ENCODE peak calls at places on chromosomes 12 and 14, in seven cellular contexts. W is right atrium auricular region; S is psoas muscle; E is tibial nerve; O is aorta; M is CD8-positive, alpha-beta T cell; Z is pancreas. D is an unnamed sample.

GRCh38 chr14:100295376-100296105 is 10.7 kb downstream of the SLC25A29 start:
- DNase-seq in W (no peak), S (no peak), E (no peak), O (peak; percentile 40), M (no peak), Z (no peak), D (no peak)

GRCh38 chr12:76490763-76491162 is 68.8 kb downstream of the OSBPL8 start:
- DNase-seq in W (no peak), S (no peak), E (no peak), O (no peak), M (no peak), Z (no peak), D (no peak)

GRCh38 chr12:109818900-109819500 is 14.2 kb downstream of the TRPV4 start:
- DNase-seq in W (no peak), S (no peak), E (no peak), O (no peak), M (no peak), Z (no peak), D (no peak)

GRCh38 chr12:54959291-54960018 is 25.1 kb downstream of the TESPA1 start:
- DNase-seq in W (no peak), S (no peak), E (no peak), O (no peak), M (no peak), Z (no peak), D (no peak)

GRCh38 chr12:12718853-12719252 is 1.7 kb downstream of the CDKN1B start:
- DNase-seq in W (no peak), S (no peak), E (no peak), O (no peak), M (no peak), Z (no peak), D (peak; percentile 42)

GRCh38 chr14:93231129-93231979 is 24.3 kb downstream of the UBR7 start:
- DNase-seq in W (no peak), S (no peak), E (no peak), O (peak; percentile 78), M (no peak), Z (no peak), D (peak; percentile 54)

GRCh38 chr14:103123128-103123633 is at the start of gene TNFAIP2:
- DNase-seq in W (peak; percentile 70), S (peak; percentile 74), E (peak; percentile 44), O (peak; percentile 91), M (no peak), Z (peak; percentile 40), D (peak; percentile 89)

GRCh38 chr14:31164115-31164514 is 43.5 kb downstream of the HECTD1 start:
- DNase-seq in W (no peak), S (no peak), E (no peak), O (no peak), M (no peak), Z (no peak), D (no peak)

GRCh38 chr12:17278946-17279345 is 673.0 kb upstream of the LMO3 start:
- DNase-seq in W (no peak), S (no peak), E (no peak), O (no peak), M (no peak), Z (no peak), D (no peak)

GRCh38 chr12:56151672-56152131 is 685 bp upstream of the MYL6B start:
- DNase-seq in W (peak; percentile 73), S (peak; percentile 53), E (no peak), O (peak; percentile 85), M (peak; percentile 67), Z (peak; percentile 47), D (peak; percentile 84)

GRCh38 chr12:1306096-1306495 is 288.3 kb downstream of the FBXL14 start:
- DNase-seq in W (no peak), S (no peak), E (no peak), O (no peak), M (no peak), Z (peak; percentile 43), D (no peak)

GRCh38 chr14:85475113-85475512 is 54.8 kb upstream of the FLRT2 start:
- DNase-seq in W (no peak), S (no peak), E (no peak), O (no peak), M (no peak), Z (no peak), D (no peak)

GRCh38 chr12:32568241-32568640 is 110.9 kb upstream of the DNM1L start:
- DNase-seq in W (no peak), S (no peak), E (no peak), O (no peak), M (no peak), Z (no peak), D (no peak)

GRCh38 chr14:41663478-41663845 is 56.8 kb downstream of the LRFN5 start:
- DNase-seq in W (no peak), S (no peak), E (no peak), O (no peak), M (no peak), Z (no peak), D (no peak)

GRCh38 chr14:30621354-30621953 is 665 bp upstream of the SCFD1 start:
- DNase-seq in W (no peak), S (no peak), E (no peak), O (no peak), M (peak; percentile 13), Z (peak; percentile 28), D (peak; percentile 6)

GRCh38 chr12:82019533-82019932 is 260.4 kb upstream of the PPFIA2 start:
- DNase-seq in W (no peak), S (no peak), E (no peak), O (no peak), M (no peak), Z (no peak), D (no peak)

GRCh38 chr12:112961074-112961473 is 17.2 kb upstream of the OAS2 start:
- DNase-seq in W (no peak), S (no peak), E (no peak), O (no peak), M (no peak), Z (no peak), D (peak; percentile 52)

GRCh38 chr12:95554532-95555071 is 3.3 kb upstream of the USP44 start:
- DNase-seq in W (no peak), S (no peak), E (no peak), O (no peak), M (no peak), Z (no peak), D (no peak)

GRCh38 chr14:106395460-106396050 is 869.2 kb downstream of the TMEM121 start:
- DNase-seq in W (no peak), S (no peak), E (no peak), O (no peak), M (no peak), Z (no peak), D (no peak)

GRCh38 chr12:114664661-114665320 is 19.2 kb downstream of the TBX3 start:
- DNase-seq in W (no peak), S (peak; percentile 41), E (no peak), O (no peak), M (no peak), Z (no peak), D (peak; percentile 79)

GRCh38 chr12:8697120-8697475 is 693 bp upstream of the RIMKLB start:
- DNase-seq in W (no peak), S (no peak), E (no peak), O (no peak), M (no peak), Z (no peak), D (no peak)

GRCh38 chr12:43290836-43291235 is 261.2 kb downstream of the ADAMTS20 start:
- DNase-seq in W (no peak), S (no peak), E (no peak), O (no peak), M (no peak), Z (no peak), D (no peak)

GRCh38 chr12:126483145-126484068 is 1418.2 kb downstream of the AACS start:
- DNase-seq in W (no peak), S (no peak), E (no peak), O (no peak), M (no peak), Z (no peak), D (no peak)

GRCh38 chr14:49770212-49770817 is 2.4 kb downstream of the KLHDC2 start:
- DNase-seq in W (no peak), S (no peak), E (no peak), O (no peak), M (no peak), Z (peak; percentile 80), D (no peak)

GRCh38 chr14:94345344-94346072 is 22.4 kb upstream of the SERPINA6 start:
- DNase-seq in W (peak; percentile 56), S (no peak), E (no peak), O (no peak), M (no peak), Z (no peak), D (no peak)

GRCh38 chr12:10084733-10085132 is 14.1 kb downstream of the CLEC1A start:
- DNase-seq in W (no peak), S (no peak), E (no peak), O (no peak), M (no peak), Z (no peak), D (no peak)

GRCh38 chr12:58916891-58917570 is 3.3 kb downstream of the LRIG3 start:
- DNase-seq in W (no peak), S (no peak), E (no peak), O (no peak), M (no peak), Z (peak; percentile 31), D (no peak)

GRCh38 chr14:63508033-63508432 is 35.1 kb downstream of the PPP2R5E start:
- DNase-seq in W (no peak), S (no peak), E (no peak), O (no peak), M (peak; percentile 25), Z (no peak), D (peak; percentile 36)
- H3K27me3 ChIP-seq in W (no peaks in the 10 kb centered on the region), S (no peaks in the 10 kb centered on the region), E (no peaks in the 10 kb centered on the region), O (no peaks in the 10 kb centered on the region), M (no peaks in the 10 kb centered on the region), Z (no peaks in the 10 kb centered on the region), D (no peaks in the 10 kb centered on the region)

GRCh38 chr12:118237908-118238307 is 102.0 kb downstream of the PEBP1 start:
- DNase-seq in W (no peak), S (no peak), E (no peak), O (no peak), M (no peak), Z (no peak), D (no peak)
- H3K4me3 ChIP-seq in W (no peak overlapping the region), S (no peak overlapping the region), E (no peak overlapping the region), O (no peak overlapping the region), M (no peak overlapping the region), Z (no peak overlapping the region), D (no peak overlapping the region)

DNA sequence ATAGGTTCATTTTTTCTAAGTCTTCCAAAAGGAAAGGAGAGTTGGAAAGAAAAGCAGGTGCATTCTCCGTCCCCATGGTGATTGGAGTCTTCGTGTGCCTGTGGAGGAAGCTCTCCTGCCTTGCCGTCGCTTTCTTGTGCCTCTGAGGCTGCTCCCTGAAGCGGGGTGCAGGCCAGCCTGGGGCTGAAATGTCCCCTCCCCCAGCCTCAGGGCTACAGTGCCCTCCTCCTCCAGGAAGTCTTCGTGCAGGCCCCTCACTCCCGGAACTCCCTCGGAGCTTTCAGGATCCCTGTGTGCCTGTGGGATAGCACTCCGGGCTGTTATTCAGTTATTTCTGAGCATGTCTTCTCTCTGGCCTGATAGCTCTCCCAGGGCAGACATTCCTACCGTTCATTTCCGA is 569.2 kb downstream of the VRK1 start:
- DNase-seq in W (no peak), S (no peak), E (no peak), O (no peak), M (no peak), Z (no peak), D (peak; percentile 63)
- H3K36me3 ChIP-seq in W (no peaks in the 10 kb centered on the region), S (no peaks in the 10 kb centered on the region), E (no peaks in the 10 kb centered on the region), O (no peaks in the 10 kb centered on the region), M (no peaks in the 10 kb centered on the region), Z (no peaks in the 10 kb centered on the region), D (no peaks in the 10 kb centered on the region)

DNA sequence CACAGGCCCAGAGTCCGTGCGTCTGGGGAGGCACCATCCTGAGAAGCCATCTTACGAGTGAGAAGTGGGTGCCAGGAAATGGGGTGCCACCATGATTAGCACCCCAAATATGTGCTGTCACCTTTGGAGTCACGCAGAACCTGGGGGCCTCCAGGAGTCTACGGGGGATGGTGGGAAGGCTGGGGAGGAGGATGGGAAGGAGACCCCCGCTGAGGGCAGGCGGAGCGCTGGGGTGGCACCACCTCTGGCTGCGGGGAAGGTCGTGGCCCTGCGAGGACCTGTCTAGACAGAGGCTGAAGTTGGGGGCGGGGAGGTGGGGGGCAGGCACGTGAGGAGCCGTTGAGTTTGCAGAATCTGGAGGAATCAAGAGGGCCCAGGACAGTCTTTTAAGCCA is 42.6 kb upstream of the FBRSL1 start:
- DNase-seq in W (no peak), S (no peak), E (no peak), O (no peak), M (no peak), Z (no peak), D (no peak)
- H3K27me3 ChIP-seq in W (no peaks in the 10 kb centered on the region), S (no peaks in the 10 kb centered on the region), E (no peaks in the 10 kb centered on the region), O (no peaks in the 10 kb centered on the region), M (no peaks in the 10 kb centered on the region), Z (no peaks in the 10 kb centered on the region), D (peaks cover 6% of the 10 kb centered on the region)